ENCODE peak calls at places on chromosome 11, in eight cellular contexts. One of them, this sample, is unnamed.

GRCh38 chr11:109939176-109939810 is 153.9 kb upstream of the ZC3H12C start:
- DNase-seq in stomach: no peak
- DNase-seq in transverse colon: peak; percentile 11
- DNase-seq in K562: peak; percentile 72
- DNase-seq in H1: no peak
- DNase-seq in ovary: no peak
- DNase-seq in tibial nerve: peak; percentile 33
- DNase-seq in sigmoid colon: no peak
- DNase-seq in this sample: no peak

GRCh38 chr11:100684101-100685065 is 2.7 kb upstream of the ARHGAP42 start:
- DNase-seq in H1: no peak
- DNase-seq in transverse colon: no peak
- DNase-seq in stomach: no peak
- DNase-seq in tibial nerve: no peak
- DNase-seq in K562: no peak
- DNase-seq in ovary: no peak
- DNase-seq in sigmoid colon: no peak
- DNase-seq in this sample: no peak

GRCh38 chr11:119942583-119943338 is 195.2 kb downstream of the TRIM29 start:
- DNase-seq in transverse colon: no peak
- DNase-seq in sigmoid colon: no peak
- DNase-seq in H1: no peak
- DNase-seq in K562: peak; percentile 2
- DNase-seq in stomach: no peak
- DNase-seq in ovary: no peak
- DNase-seq in tibial nerve: no peak
- DNase-seq in this sample: no peak

GRCh38 chr11:128506999-128507591 is 80.3 kb downstream of the ETS1 start:
- DNase-seq in H1: no peak
- DNase-seq in tibial nerve: peak; percentile 78
- DNase-seq in transverse colon: peak; percentile 88
- DNase-seq in K562: no peak
- DNase-seq in sigmoid colon: peak; percentile 96
- DNase-seq in ovary: peak; percentile 68
- DNase-seq in stomach: peak; percentile 81
- DNase-seq in this sample: peak; percentile 93

GRCh38 chr11:92697461-92698314 is 271.8 kb upstream of the MTNR1B start:
- DNase-seq in stomach: no peak
- DNase-seq in ovary: no peak
- DNase-seq in tibial nerve: no peak
- DNase-seq in sigmoid colon: no peak
- DNase-seq in K562: no peak
- DNase-seq in transverse colon: no peak
- DNase-seq in H1: no peak
- DNase-seq in this sample: no peak

GRCh38 chr11:59247535-59248227 is 35.0 kb upstream of the MPEG1 start:
- DNase-seq in transverse colon: no peak
- DNase-seq in ovary: no peak
- DNase-seq in H1: no peak
- DNase-seq in sigmoid colon: no peak
- DNase-seq in stomach: no peak
- DNase-seq in tibial nerve: peak; percentile 78
- DNase-seq in K562: no peak
- DNase-seq in this sample: no peak

GRCh38 chr11:78380615-78381029 is 37.0 kb downstream of the GAB2 start:
- DNase-seq in ovary: no peak
- DNase-seq in stomach: no peak
- DNase-seq in tibial nerve: no peak
- DNase-seq in K562: peak; percentile 54
- DNase-seq in transverse colon: no peak
- DNase-seq in H1: no peak
- DNase-seq in sigmoid colon: no peak
- DNase-seq in this sample: no peak

GRCh38 chr11:77259681-77260080 is 41.8 kb downstream of the GDPD4 start:
- DNase-seq in stomach: no peak
- DNase-seq in K562: no peak
- DNase-seq in tibial nerve: no peak
- DNase-seq in H1: no peak
- DNase-seq in ovary: no peak
- DNase-seq in sigmoid colon: no peak
- DNase-seq in transverse colon: no peak
- DNase-seq in this sample: no peak

GRCh38 chr11:120612363-120613263 is 101.1 kb downstream of the GRIK4 start:
- DNase-seq in ovary: no peak
- DNase-seq in stomach: peak; percentile 27
- DNase-seq in K562: no peak
- DNase-seq in transverse colon: peak; percentile 28
- DNase-seq in tibial nerve: no peak
- DNase-seq in sigmoid colon: no peak
- DNase-seq in H1: no peak
- DNase-seq in this sample: no peak

GRCh38 chr11:73468590-73469161 is 92.5 kb downstream of the RELT start:
- DNase-seq in ovary: no peak
- DNase-seq in sigmoid colon: no peak
- DNase-seq in transverse colon: no peak
- DNase-seq in stomach: no peak
- DNase-seq in K562: no peak
- DNase-seq in tibial nerve: no peak
- DNase-seq in H1: no peak
- DNase-seq in this sample: no peak

GRCh38 chr11:93902921-93903320 is 52.5 kb upstream of the VSTM5 start:
- DNase-seq in ovary: no peak
- DNase-seq in transverse colon: no peak
- DNase-seq in tibial nerve: no peak
- DNase-seq in stomach: no peak
- DNase-seq in sigmoid colon: no peak
- DNase-seq in K562: no peak
- DNase-seq in H1: no peak
- DNase-seq in this sample: no peak

GRCh38 chr11:105823495-105824033 is 198.5 kb downstream of the MSANTD4 start:
- DNase-seq in tibial nerve: no peak
- DNase-seq in K562: no peak
- DNase-seq in ovary: no peak
- DNase-seq in sigmoid colon: no peak
- DNase-seq in stomach: no peak
- DNase-seq in transverse colon: no peak
- DNase-seq in H1: no peak
- DNase-seq in this sample: no peak

GRCh38 chr11:85923455-85923854 is 68.3 kb downstream of the CCDC83 start:
- DNase-seq in tibial nerve: no peak
- DNase-seq in H1: no peak
- DNase-seq in K562: no peak
- DNase-seq in sigmoid colon: no peak
- DNase-seq in transverse colon: no peak
- DNase-seq in stomach: no peak
- DNase-seq in ovary: no peak
- DNase-seq in this sample: no peak

GRCh38 chr11:101346591-101346990 is 217.0 kb upstream of the PGR start:
- DNase-seq in stomach: no peak
- DNase-seq in sigmoid colon: no peak
- DNase-seq in H1: no peak
- DNase-seq in K562: no peak
- DNase-seq in ovary: no peak
- DNase-seq in tibial nerve: no peak
- DNase-seq in transverse colon: no peak
- DNase-seq in this sample: no peak

GRCh38 chr11:122656631-122657101 is 1.1 kb downstream of the UBASH3B start:
- DNase-seq in ovary: no peak
- DNase-seq in tibial nerve: peak; percentile 15
- DNase-seq in H1: no peak
- DNase-seq in stomach: peak; percentile 64
- DNase-seq in sigmoid colon: peak; percentile 75
- DNase-seq in transverse colon: peak; percentile 30
- DNase-seq in K562: no peak
- DNase-seq in this sample: peak; percentile 80

GRCh38 chr11:83510530-83511449 is 224.6 kb upstream of the CCDC90B start:
- DNase-seq in transverse colon: no peak
- DNase-seq in tibial nerve: no peak
- DNase-seq in K562: no peak
- DNase-seq in sigmoid colon: no peak
- DNase-seq in H1: no peak
- DNase-seq in ovary: no peak
- DNase-seq in stomach: no peak
- DNase-seq in this sample: no peak
- TF ChIP-seq EP300 in transverse colon: no peak
- TF ChIP-seq EP300 in tibial nerve: no peak
- TF ChIP-seq EP300 in K562: no peak
- TF ChIP-seq EP300 in sigmoid colon: no peak
- TF ChIP-seq EP300 in H1: no peak
- TF ChIP-seq EP300 in ovary: no peak
- TF ChIP-seq EP300 in stomach: no peak
- TF ChIP-seq EP300 in this sample: no peak

DNA sequence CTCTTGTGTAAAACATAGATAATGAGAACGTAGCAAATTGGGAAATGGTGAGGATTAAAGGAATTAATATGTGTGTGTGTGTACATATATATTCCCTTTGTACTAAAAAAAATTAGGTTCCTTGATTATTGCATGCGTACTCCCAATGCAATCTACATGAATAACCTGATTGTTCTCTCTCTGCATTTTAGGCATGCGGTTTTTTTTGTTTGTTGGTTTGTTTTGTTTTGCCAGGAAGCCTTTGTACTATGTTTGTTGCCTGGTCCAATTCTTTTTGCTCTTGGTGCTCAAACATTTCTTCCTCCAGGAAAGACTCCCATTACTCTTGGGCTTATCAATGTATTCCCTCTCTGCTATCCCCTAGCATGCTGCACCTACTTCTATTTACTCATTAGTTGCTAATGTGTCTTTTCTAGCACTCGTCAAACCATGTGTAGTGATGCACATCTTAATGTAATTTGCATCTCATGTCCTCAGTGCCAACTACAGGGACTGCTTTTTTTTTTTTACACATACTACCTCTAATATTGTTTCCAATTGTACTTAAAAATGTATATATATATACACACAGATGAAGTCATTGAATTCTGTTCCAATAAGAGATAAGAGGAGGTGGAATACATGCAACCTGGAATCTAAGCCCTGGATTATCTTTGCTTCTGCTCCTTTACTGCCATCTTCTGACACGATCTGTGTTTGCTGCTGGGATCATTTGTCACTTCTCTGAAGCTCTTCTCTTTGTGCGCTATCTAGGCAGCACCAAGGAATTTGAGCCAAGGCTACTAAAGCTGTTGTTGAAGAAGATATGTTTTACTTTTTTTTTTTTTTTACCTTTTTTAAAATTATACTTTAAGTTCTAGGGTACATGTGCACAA is 197.2 kb upstream of the ANO3 start:
- DNase-seq in transverse colon: no peak
- DNase-seq in H1: no peak
- DNase-seq in tibial nerve: no peak
- DNase-seq in stomach: no peak
- DNase-seq in ovary: no peak
- DNase-seq in sigmoid colon: no peak
- DNase-seq in K562: no peak
- DNase-seq in this sample: no peak
- TF ChIP-seq EP300 in transverse colon: no peak
- TF ChIP-seq EP300 in H1: no peak
- TF ChIP-seq EP300 in tibial nerve: no peak
- TF ChIP-seq EP300 in stomach: no peak
- TF ChIP-seq EP300 in ovary: no peak
- TF ChIP-seq EP300 in sigmoid colon: no peak
- TF ChIP-seq EP300 in K562: no peak
- TF ChIP-seq EP300 in this sample: no peak

GRCh38 chr11:36775157-36775556 is 177.1 kb upstream of the RAG2 start:
- DNase-seq in ovary: no peak
- DNase-seq in tibial nerve: no peak
- DNase-seq in sigmoid colon: no peak
- DNase-seq in H1: no peak
- DNase-seq in K562: no peak
- DNase-seq in transverse colon: no peak
- DNase-seq in stomach: no peak
- DNase-seq in this sample: no peak

GRCh38 chr11:36777302-36777701 is 179.3 kb upstream of the RAG2 start:
- DNase-seq in H1: no peak
- DNase-seq in K562: no peak
- DNase-seq in transverse colon: no peak
- DNase-seq in sigmoid colon: no peak
- DNase-seq in ovary: no peak
- DNase-seq in tibial nerve: no peak
- DNase-seq in stomach: no peak
- DNase-seq in this sample: no peak

GRCh38 chr11:36774603-36775002 is 176.6 kb upstream of the RAG2 start:
- DNase-seq in ovary: no peak
- DNase-seq in K562: no peak
- DNase-seq in sigmoid colon: no peak
- DNase-seq in tibial nerve: no peak
- DNase-seq in H1: no peak
- DNase-seq in transverse colon: no peak
- DNase-seq in stomach: no peak
- DNase-seq in this sample: no peak
- TF ChIP-seq EP300 in ovary: no peak
- TF ChIP-seq EP300 in K562: no peak
- TF ChIP-seq EP300 in sigmoid colon: no peak
- TF ChIP-seq EP300 in tibial nerve: no peak
- TF ChIP-seq EP300 in H1: no peak
- TF ChIP-seq EP300 in transverse colon: no peak
- TF ChIP-seq EP300 in stomach: no peak
- TF ChIP-seq EP300 in this sample: no peak

GRCh38 chr11:130801287-130802146 is 114.8 kb downstream of the SNX19 start:
- DNase-seq in ovary: no peak
- DNase-seq in K562: no peak
- DNase-seq in transverse colon: no peak
- DNase-seq in stomach: no peak
- DNase-seq in sigmoid colon: no peak
- DNase-seq in H1: no peak
- DNase-seq in tibial nerve: no peak
- DNase-seq in this sample: no peak

GRCh38 chr11:130798801-130799200 is 117.5 kb downstream of the SNX19 start:
- DNase-seq in transverse colon: no peak
- DNase-seq in ovary: no peak
- DNase-seq in K562: no peak
- DNase-seq in sigmoid colon: no peak
- DNase-seq in tibial nerve: no peak
- DNase-seq in H1: no peak
- DNase-seq in stomach: no peak
- DNase-seq in this sample: no peak

GRCh38 chr11:130802567-130802966 is 113.7 kb downstream of the SNX19 start:
- DNase-seq in K562: no peak
- DNase-seq in ovary: no peak
- DNase-seq in sigmoid colon: no peak
- DNase-seq in H1: no peak
- DNase-seq in stomach: no peak
- DNase-seq in transverse colon: no peak
- DNase-seq in tibial nerve: no peak
- DNase-seq in this sample: no peak

GRCh38 chr11:130796828-130797227 is 119.5 kb downstream of the SNX19 start:
- DNase-seq in stomach: no peak
- DNase-seq in ovary: no peak
- DNase-seq in transverse colon: no peak
- DNase-seq in H1: no peak
- DNase-seq in K562: no peak
- DNase-seq in tibial nerve: no peak
- DNase-seq in sigmoid colon: no peak
- DNase-seq in this sample: no peak

DNA sequence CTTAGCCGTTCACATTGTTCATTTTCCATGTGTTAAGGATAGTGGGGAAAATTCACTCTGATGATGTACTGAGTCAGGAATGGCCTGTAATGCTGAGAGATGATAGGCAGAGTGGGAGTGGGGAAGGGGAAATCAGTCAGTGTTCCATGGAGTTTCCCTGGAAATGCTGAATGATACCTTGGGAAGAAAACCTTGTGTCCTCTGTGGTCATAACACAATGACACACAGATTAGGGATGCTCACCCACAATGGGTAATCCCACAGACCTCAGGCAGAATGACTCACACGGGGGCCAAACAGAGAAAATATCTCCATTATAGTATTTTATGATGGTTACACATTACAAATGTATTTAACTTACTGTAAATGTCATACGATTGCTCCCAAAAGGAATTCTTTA is 118.0 kb downstream of the SNX19 start:
- DNase-seq in sigmoid colon: no peak
- DNase-seq in K562: no peak
- DNase-seq in ovary: no peak
- DNase-seq in tibial nerve: no peak
- DNase-seq in transverse colon: no peak
- DNase-seq in H1: no peak
- DNase-seq in stomach: no peak
- DNase-seq in this sample: no peak
- TF ChIP-seq EP300 in sigmoid colon: no peak
- TF ChIP-seq EP300 in K562: no peak
- TF ChIP-seq EP300 in ovary: no peak
- TF ChIP-seq EP300 in tibial nerve: no peak
- TF ChIP-seq EP300 in transverse colon: no peak
- TF ChIP-seq EP300 in H1: no peak
- TF ChIP-seq EP300 in stomach: no peak
- TF ChIP-seq EP300 in this sample: no peak

This sample was measured in suprapubic skin.